ENCODE peak calls at places on chromosomes 3 and 15, in six cellular contexts. I is IMR-90, A is SK-N-SH, K is OCI-LY7, H is fibroblast of lung, Z is endothelial cell of umbilical vein. R is an unnamed sample.

GRCh38 chr15:80967451-80967850 is 22.2 kb downstream of the MESD start:
- DNase-seq in I (peak; percentile 76), A (no peak), K (no peak), H (peak; percentile 92), Z (no peak), R (peak; percentile 37)

GRCh38 chr3:57951106-57951882 is 56.9 kb upstream of the FLNB start:
- DNase-seq in I (peak; percentile 89), A (peak; percentile 44), K (no peak), H (peak; percentile 92), Z (peak; percentile 95), R (peak; percentile 90)

GRCh38 chr3:116930786-116931185 is 221.2 kb downstream of the TUSC7 start:
- DNase-seq in I (peak; percentile 28), A (peak; percentile 39), K (no peak), H (peak; percentile 18), Z (peak; percentile 18), R (no peak)

GRCh38 chr15:37765809-37766208 is 168.6 kb upstream of the TMCO5A start:
- DNase-seq in I (peak; percentile 32), A (no peak), K (peak; percentile 10), H (peak; percentile 5), Z (peak; percentile 53), R (no peak)

GRCh38 chr3:183548262-183548769 is 7.2 kb downstream of the KLHL6 start:
- DNase-seq in I (peak; percentile 72), A (peak; percentile 34), K (no peak), H (peak; percentile 96), Z (peak; percentile 94), R (peak; percentile 95)

GRCh38 chr3:129503387-129504010 is 24.9 kb upstream of the RHO start:
- DNase-seq in I (peak; percentile 57), A (no peak), K (no peak), H (peak; percentile 12), Z (no peak), R (no peak)

GRCh38 chr3:37864904-37865303 is 3.2 kb downstream of the CTDSPL start:
- DNase-seq in I (no peak), A (no peak), K (peak; percentile 44), H (no peak), Z (no peak), R (no peak)

GRCh38 chr15:72358532-72359180 is 17.2 kb downstream of the HEXA start:
- DNase-seq in I (peak; percentile 85), A (peak; percentile 35), K (no peak), H (peak; percentile 86), Z (peak; percentile 59), R (peak; percentile 79)

GRCh38 chr15:88243895-88244787 is 12.4 kb downstream of the NTRK3 start:
- DNase-seq in I (peak; percentile 13), A (peak; percentile 62), K (peak; percentile 51), H (peak; percentile 17), Z (peak; percentile 22), R (no peak)

DNA sequence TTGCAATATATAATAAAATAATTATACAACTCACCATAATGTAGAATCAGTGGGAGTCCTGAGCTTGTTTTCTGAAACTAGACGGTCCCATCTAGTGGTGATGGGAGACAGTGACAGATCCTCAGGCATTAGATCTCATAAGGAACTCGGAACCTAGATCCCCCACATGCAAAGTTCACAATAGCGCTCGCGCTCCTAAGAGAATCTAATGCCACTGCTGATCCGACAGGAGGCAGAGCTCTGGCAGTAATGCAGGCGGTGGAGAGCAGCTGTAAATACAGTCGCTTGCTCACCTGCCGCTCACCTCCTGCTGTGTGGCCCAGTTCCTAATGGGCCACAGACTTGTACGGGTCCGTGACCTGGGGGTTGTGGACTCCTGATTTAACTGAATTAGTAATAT is 87.8 kb downstream of the P3H2 start:
- DNase-seq in I (no peak), A (no peak), K (no peak), H (no peak), Z (no peak), R (no peak)
- TF ChIP-seq CTCF in I (no peak), A (peak; percentile 15), K (no peak), H (no peak), Z (no peak), R (no peak)

GRCh38 chr3:134965849-134966248 is 170.8 kb downstream of the EPHB1 start:
- DNase-seq in I (no peak), A (no peak), K (no peak), H (no peak), Z (no peak), R (no peak)
- H3K36me3 ChIP-seq in I (no peaks in the 10 kb centered on the region), A (no peaks in the 10 kb centered on the region), K (no peaks in the 10 kb centered on the region), H (no peaks in the 10 kb centered on the region), Z (no peaks in the 10 kb centered on the region), R (no peaks in the 10 kb centered on the region)

GRCh38 chr15:95196176-95196915 is 965.0 kb downstream of the MCTP2 start:
- DNase-seq in I (no peak), A (no peak), K (no peak), H (peak; percentile 35), Z (no peak), R (no peak)
- H3K4me2 ChIP-seq in I (no peak overlapping the region), A (no peak overlapping the region), K (no peak overlapping the region), H (no peak overlapping the region), Z (no peak overlapping the region), R (no peak overlapping the region)

GRCh38 chr15:78950906-78951840 is 6.3 kb upstream of the CTSH start:
- DNase-seq in I (peak; percentile 48), A (no peak), K (peak; percentile 47), H (peak; percentile 30), Z (no peak), R (peak; percentile 93)
- TF ChIP-seq CTCF in I (peak; percentile 47), A (no peak), K (no peak), H (peak; percentile 35), Z (peak; percentile 13), R (peak; percentile 36)

GRCh38 chr3:9791127-9791526 is 1.1 kb downstream of the TADA3 start:
- DNase-seq in I (no peak), A (no peak), K (no peak), H (no peak), Z (no peak), R (peak; percentile 68)
- H3K36me3 ChIP-seq in I (peaks cover 35% of the 10 kb centered on the region), A (peaks cover 43% of the 10 kb centered on the region), K (peaks cover 65% of the 10 kb centered on the region), H (peaks cover 22% of the 10 kb centered on the region), Z (no peaks in the 10 kb centered on the region), R (peaks cover 40% of the 10 kb centered on the region)

GRCh38 chr3:28745436-28745835 is 396.8 kb upstream of the AZI2 start:
- DNase-seq in I (no peak), A (no peak), K (no peak), H (peak; percentile 34), Z (peak; percentile 68), R (no peak)
- H3K4me2 ChIP-seq in I (no peak overlapping the region), A (no peak overlapping the region), K (no peak overlapping the region), H (no peak overlapping the region), Z (peak overlapping the region; percentile 60), R (no peak overlapping the region)

R was measured in osteoblast.